ENCODE peak calls at places on chromosomes 11 and 22, in six cellular contexts. One of them, this sample, is unnamed.

GRCh38 chr11:34680918-34681554 is 60.1 kb downstream of the EHF start:
- DNase-seq in RWPE2: no peak
- DNase-seq in pancreas: no peak
- DNase-seq in astrocyte: peak; percentile 33
- DNase-seq in mesendoderm: peak; percentile 61
- DNase-seq in IMR-90: peak; percentile 78
- DNase-seq in this sample: no peak

GRCh38 chr11:125295922-125296321 is 131.4 kb downstream of the PKNOX2 start:
- DNase-seq in RWPE2: no peak
- DNase-seq in pancreas: no peak
- DNase-seq in astrocyte: no peak
- DNase-seq in mesendoderm: no peak
- DNase-seq in IMR-90: no peak
- DNase-seq in this sample: no peak

GRCh38 chr22:29040385-29041275 is 21.0 kb downstream of the C22orf31 start:
- DNase-seq in RWPE2: no peak
- DNase-seq in pancreas: no peak
- DNase-seq in astrocyte: peak; percentile 80
- DNase-seq in mesendoderm: peak; percentile 79
- DNase-seq in IMR-90: peak; percentile 93
- DNase-seq in this sample: peak; percentile 80

GRCh38 chr11:65817312-65817814 is 16.4 kb upstream of the SNX32 start:
- DNase-seq in RWPE2: no peak
- DNase-seq in pancreas: no peak
- DNase-seq in astrocyte: no peak
- DNase-seq in mesendoderm: no peak
- DNase-seq in IMR-90: no peak
- DNase-seq in this sample: no peak

GRCh38 chr11:296976-297665 is 2.2 kb downstream of the IFITM5 start:
- DNase-seq in RWPE2: peak; percentile 40
- DNase-seq in pancreas: peak; percentile 73
- DNase-seq in astrocyte: no peak
- DNase-seq in mesendoderm: no peak
- DNase-seq in IMR-90: no peak
- DNase-seq in this sample: no peak

GRCh38 chr11:131637469-131638175 is 267.2 kb downstream of the NTM start:
- DNase-seq in RWPE2: no peak
- DNase-seq in pancreas: no peak
- DNase-seq in astrocyte: peak; percentile 84
- DNase-seq in mesendoderm: no peak
- DNase-seq in IMR-90: no peak
- DNase-seq in this sample: no peak

GRCh38 chr22:30027169-30027568 is 53.1 kb upstream of the HORMAD2 start:
- DNase-seq in RWPE2: no peak
- DNase-seq in pancreas: no peak
- DNase-seq in astrocyte: no peak
- DNase-seq in mesendoderm: no peak
- DNase-seq in IMR-90: no peak
- DNase-seq in this sample: no peak

GRCh38 chr11:75242722-75243600 is 2.4 kb downstream of the TPBGL start:
- DNase-seq in RWPE2: no peak
- DNase-seq in pancreas: no peak
- DNase-seq in astrocyte: no peak
- DNase-seq in mesendoderm: no peak
- DNase-seq in IMR-90: no peak
- DNase-seq in this sample: peak; percentile 18

GRCh38 chr22:39177791-39178190 is 25.3 kb upstream of the CBX7 start:
- DNase-seq in RWPE2: no peak
- DNase-seq in pancreas: no peak
- DNase-seq in astrocyte: no peak
- DNase-seq in mesendoderm: no peak
- DNase-seq in IMR-90: no peak
- DNase-seq in this sample: no peak

GRCh38 chr11:34204396-34205279 is 99.2 kb downstream of the NAT10 start:
- DNase-seq in RWPE2: no peak
- DNase-seq in pancreas: no peak
- DNase-seq in astrocyte: peak; percentile 70
- DNase-seq in mesendoderm: no peak
- DNase-seq in IMR-90: peak; percentile 63
- DNase-seq in this sample: no peak

GRCh38 chr11:62552931-62553838 is 6.6 kb upstream of the AHNAK start:
- DNase-seq in RWPE2: peak; percentile 92
- DNase-seq in pancreas: peak; percentile 79
- DNase-seq in astrocyte: peak; percentile 96
- DNase-seq in mesendoderm: peak; percentile 97
- DNase-seq in IMR-90: peak; percentile 96
- DNase-seq in this sample: no peak

GRCh38 chr11:1167256-1167655 is 9.5 kb downstream of the MUC5AC start:
- DNase-seq in RWPE2: no peak
- DNase-seq in pancreas: no peak
- DNase-seq in astrocyte: no peak
- DNase-seq in mesendoderm: no peak
- DNase-seq in IMR-90: no peak
- DNase-seq in this sample: no peak

GRCh38 chr11:96303067-96303466 is 39.9 kb downstream of the MAML2 start:
- DNase-seq in RWPE2: no peak
- DNase-seq in pancreas: no peak
- DNase-seq in astrocyte: peak; percentile 77
- DNase-seq in mesendoderm: no peak
- DNase-seq in IMR-90: peak; percentile 87
- DNase-seq in this sample: no peak

GRCh38 chr11:95585752-95586077 is 203.9 kb downstream of the FAM76B start:
- DNase-seq in RWPE2: no peak
- DNase-seq in pancreas: no peak
- DNase-seq in astrocyte: no peak
- DNase-seq in mesendoderm: no peak
- DNase-seq in IMR-90: no peak
- DNase-seq in this sample: no peak

GRCh38 chr11:122261546-122261945 is 145.5 kb upstream of the BLID start:
- DNase-seq in RWPE2: no peak
- DNase-seq in pancreas: no peak
- DNase-seq in astrocyte: no peak
- DNase-seq in mesendoderm: no peak
- DNase-seq in IMR-90: peak; percentile 21
- DNase-seq in this sample: no peak

GRCh38 chr22:28802595-28803087 is 2.3 kb upstream of the XBP1 start:
- DNase-seq in RWPE2: no peak
- DNase-seq in pancreas: no peak
- DNase-seq in astrocyte: no peak
- DNase-seq in mesendoderm: no peak
- DNase-seq in IMR-90: no peak
- DNase-seq in this sample: no peak

GRCh38 chr11:78659326-78660319 is 85.0 kb upstream of the NARS2 start:
- DNase-seq in RWPE2: no peak
- DNase-seq in pancreas: no peak
- DNase-seq in astrocyte: no peak
- DNase-seq in mesendoderm: no peak
- DNase-seq in IMR-90: no peak
- DNase-seq in this sample: no peak

GRCh38 chr22:26804315-26804714 is 146.9 kb downstream of the MIAT start:
- DNase-seq in RWPE2: no peak
- DNase-seq in pancreas: no peak
- DNase-seq in astrocyte: no peak
- DNase-seq in mesendoderm: no peak
- DNase-seq in IMR-90: no peak
- DNase-seq in this sample: no peak

GRCh38 chr11:61609970-61610347 is 29.1 kb upstream of the SYT7 start:
- DNase-seq in RWPE2: no peak
- DNase-seq in pancreas: peak; percentile 68
- DNase-seq in astrocyte: no peak
- DNase-seq in mesendoderm: peak; percentile 83
- DNase-seq in IMR-90: no peak
- DNase-seq in this sample: no peak

GRCh38 chr22:50303848-50304527 is 3.5 kb downstream of the PLXNB2 start:
- DNase-seq in RWPE2: no peak
- DNase-seq in pancreas: peak; percentile 61
- DNase-seq in astrocyte: no peak
- DNase-seq in mesendoderm: peak; percentile 68
- DNase-seq in IMR-90: no peak
- DNase-seq in this sample: no peak

GRCh38 chr22:50304528-50305392 is 2.7 kb downstream of the PLXNB2 start:
- DNase-seq in RWPE2: no peak
- DNase-seq in pancreas: peak; percentile 82
- DNase-seq in astrocyte: peak; percentile 41
- DNase-seq in mesendoderm: no peak
- DNase-seq in IMR-90: no peak
- DNase-seq in this sample: no peak

GRCh38 chr22:50306753-50307749 is at the start of gene PLXNB2:
- DNase-seq in RWPE2: no peak
- DNase-seq in pancreas: peak; percentile 94
- DNase-seq in astrocyte: peak; percentile 57
- DNase-seq in mesendoderm: peak; percentile 88
- DNase-seq in IMR-90: peak; percentile 80
- DNase-seq in this sample: peak; percentile 66

GRCh38 chr22:50305393-50305657 is 2.1 kb downstream of the PLXNB2 start:
- DNase-seq in RWPE2: no peak
- DNase-seq in pancreas: peak; percentile 75
- DNase-seq in astrocyte: no peak
- DNase-seq in mesendoderm: no peak
- DNase-seq in IMR-90: no peak
- DNase-seq in this sample: no peak

GRCh38 chr22:50305658-50306566 is 1.5 kb downstream of the PLXNB2 start:
- DNase-seq in RWPE2: peak; percentile 99
- DNase-seq in pancreas: peak; percentile 94
- DNase-seq in astrocyte: peak; percentile 91
- DNase-seq in mesendoderm: peak; percentile 53
- DNase-seq in IMR-90: peak; percentile 95
- DNase-seq in this sample: peak; percentile 43
- H3K27ac ChIP-seq in RWPE2: peak overlapping the region; percentile 99
- H3K27ac ChIP-seq in pancreas: peak overlapping the region; percentile 84
- H3K27ac ChIP-seq in astrocyte: peak overlapping the region; percentile 82
- H3K27ac ChIP-seq in mesendoderm: no peak overlapping the region
- H3K27ac ChIP-seq in IMR-90: peak overlapping the region; percentile 96
- H3K27ac ChIP-seq in this sample: peak overlapping the region; percentile 82

GRCh38 chr11:72585762-72586590 is 88.2 kb downstream of the PDE2A start:
- DNase-seq in RWPE2: peak; percentile 47
- DNase-seq in pancreas: peak; percentile 78
- DNase-seq in astrocyte: no peak
- DNase-seq in mesendoderm: peak; percentile 82
- DNase-seq in IMR-90: peak; percentile 44
- DNase-seq in this sample: peak; percentile 67
- H3K27me3 ChIP-seq in RWPE2: peaks cover 21% of the 10 kb centered on the region
- H3K27me3 ChIP-seq in pancreas: no peaks in the 10 kb centered on the region
- H3K27me3 ChIP-seq in astrocyte: peaks cover 50% of the 10 kb centered on the region
- H3K27me3 ChIP-seq in mesendoderm: peaks cover 8% of the 10 kb centered on the region
- H3K27me3 ChIP-seq in IMR-90: peaks cover 98% of the 10 kb centered on the region
- H3K27me3 ChIP-seq in this sample: no peaks in the 10 kb centered on the region

GRCh38 chr22:24424001-24424900 is 3.1 kb upstream of the ADORA2A start:
- DNase-seq in RWPE2: no peak
- DNase-seq in pancreas: peak; percentile 86
- DNase-seq in astrocyte: no peak
- DNase-seq in mesendoderm: no peak
- DNase-seq in IMR-90: no peak
- DNase-seq in this sample: no peak
- H3K27ac ChIP-seq in RWPE2: no peak overlapping the region
- H3K27ac ChIP-seq in pancreas: no peak overlapping the region
- H3K27ac ChIP-seq in astrocyte: no peak overlapping the region
- H3K27ac ChIP-seq in mesendoderm: no peak overlapping the region
- H3K27ac ChIP-seq in IMR-90: no peak overlapping the region
- H3K27ac ChIP-seq in this sample: peak overlapping the region; percentile 68

GRCh38 chr11:17477361-17477760 is 716 bp upstream of the ABCC8 start:
- DNase-seq in RWPE2: no peak
- DNase-seq in pancreas: no peak
- DNase-seq in astrocyte: no peak
- DNase-seq in mesendoderm: no peak
- DNase-seq in IMR-90: no peak
- DNase-seq in this sample: no peak

GRCh38 chr11:17478064-17478463 is 1.4 kb upstream of the ABCC8 start:
- DNase-seq in RWPE2: no peak
- DNase-seq in pancreas: no peak
- DNase-seq in astrocyte: no peak
- DNase-seq in mesendoderm: no peak
- DNase-seq in IMR-90: no peak
- DNase-seq in this sample: no peak

GRCh38 chr11:17475666-17476316 is 854 bp downstream of the ABCC8 start:
- DNase-seq in RWPE2: no peak
- DNase-seq in pancreas: peak; percentile 65
- DNase-seq in astrocyte: no peak
- DNase-seq in mesendoderm: peak; percentile 22
- DNase-seq in IMR-90: no peak
- DNase-seq in this sample: no peak

GRCh38 chr11:17477084-17477333 is 364 bp upstream of the ABCC8 start:
- DNase-seq in RWPE2: no peak
- DNase-seq in pancreas: no peak
- DNase-seq in astrocyte: no peak
- DNase-seq in mesendoderm: no peak
- DNase-seq in IMR-90: no peak
- DNase-seq in this sample: no peak

GRCh38 chr11:17476317-17477083 is at the start of gene ABCC8:
- DNase-seq in RWPE2: no peak
- DNase-seq in pancreas: no peak
- DNase-seq in astrocyte: no peak
- DNase-seq in mesendoderm: peak; percentile 33
- DNase-seq in IMR-90: no peak
- DNase-seq in this sample: peak; percentile 52
- H3K27me3 ChIP-seq in RWPE2: peaks cover 47% of the 10 kb centered on the region
- H3K27me3 ChIP-seq in pancreas: no peaks in the 10 kb centered on the region
- H3K27me3 ChIP-seq in astrocyte: peaks cover 49% of the 10 kb centered on the region
- H3K27me3 ChIP-seq in mesendoderm: peaks cover 29% of the 10 kb centered on the region
- H3K27me3 ChIP-seq in IMR-90: peaks cover 38% of the 10 kb centered on the region
- H3K27me3 ChIP-seq in this sample: peaks cover 6% of the 10 kb centered on the region